ENCODE peak calls at places on chromosome 17, in six cellular contexts. Q, R, S, T, V and A are unnamed samples.

GRCh38 chr17:2023692-2024571 is 1.2 kb downstream of the RTN4RL1 start:
- DNase-seq in Q (peak), S (no peak), R (peak), V (no peak), T (no peak), A (no peak)

GRCh38 chr17:42387221-42387657 is 1.0 kb downstream of the STAT3 start:
- DNase-seq in T (no peak), S (no peak), V (peak), R (peak), Q (no peak), A (no peak)

GRCh38 chr17:48046296-48046695 is 1.9 kb upstream of the NFE2L1 start:
- DNase-seq in S (no peak), R (no peak), Q (no peak), V (no peak), T (no peak), A (no peak)

GRCh38 chr17:32584792-32585191 is 98.0 kb downstream of the CDK5R1 start:
- DNase-seq in Q (no peak), T (no peak), S (no peak), V (no peak), R (peak), A (no peak)

GRCh38 chr17:18986541-18987229 is 17.9 kb downstream of the FAM83G start:
- DNase-seq in T (no peak), R (no peak), S (no peak), V (no peak), Q (no peak), A (no peak)

GRCh38 chr17:17448076-17448475 is 28.7 kb upstream of the MED9 start:
- DNase-seq in R (no peak), T (no peak), Q (no peak), S (no peak), V (peak), A (no peak)

GRCh38 chr17:10216213-10216982 is 18.0 kb upstream of the GAS7 start:
- DNase-seq in R (no peak), V (no peak), T (no peak), Q (peak), S (no peak), A (no peak)

GRCh38 chr17:78665952-78666920 is 89.0 kb upstream of the DNAH17 start:
- DNase-seq in R (no peak), T (no peak), V (peak), Q (no peak), S (peak), A (no peak)

GRCh38 chr17:42365136-42365535 is 23.1 kb downstream of the STAT3 start:
- DNase-seq in S (no peak), Q (no peak), R (peak), V (peak), T (no peak), A (no peak)

GRCh38 chr17:76511562-76512365 is 10.5 kb upstream of the RHBDF2 start:
- DNase-seq in S (no peak), R (peak), T (no peak), V (no peak), Q (no peak), A (no peak)

GRCh38 chr17:78202666-78203065 is 11.4 kb upstream of the BIRC5 start:
- DNase-seq in Q (no peak), R (no peak), T (no peak), V (no peak), S (no peak), A (no peak)

GRCh38 chr17:5526821-5527598 is 40.6 kb downstream of the MIS12 start:
- DNase-seq in Q (peak), R (peak), S (peak), T (no peak), V (peak), A (peak)

GRCh38 chr17:50421308-50422031 is 4.5 kb upstream of the ACSF2 start:
- DNase-seq in V (no peak), Q (no peak), R (no peak), S (peak), T (no peak), A (peak)

GRCh38 chr17:2366747-2367494 is 29.6 kb downstream of the SGSM2 start:
- DNase-seq in R (no peak), T (no peak), Q (peak), S (no peak), V (no peak), A (no peak)

GRCh38 chr17:60305141-60305540 is 86.8 kb downstream of the USP32 start:
- DNase-seq in Q (no peak), T (no peak), R (no peak), S (peak), V (peak), A (no peak)

GRCh38 chr17:57552114-57552601 is 192.9 kb downstream of the CCDC182 start:
- DNase-seq in T (no peak), Q (peak), V (no peak), S (peak), R (no peak), A (no peak)

GRCh38 chr17:57293077-57293476 is 36.8 kb downstream of the MSI2 start:
- DNase-seq in Q (no peak), V (peak), T (no peak), S (no peak), R (no peak), A (no peak)

GRCh38 chr17:40095944-40096791 is 4.2 kb downstream of the NR1D1 start:
- DNase-seq in S (peak), R (peak), T (peak), V (peak), Q (no peak), A (no peak)

GRCh38 chr17:69406906-69407305 is 7.6 kb upstream of the MAP2K6 start:
- DNase-seq in S (no peak), R (no peak), V (no peak), T (no peak), Q (no peak), A (no peak)

GRCh38 chr17:2022647-2023046 is 2.5 kb downstream of the RTN4RL1 start:
- DNase-seq in V (no peak), T (no peak), R (no peak), Q (peak), S (no peak), A (no peak)

GRCh38 chr17:65163990-65164495 is 26.9 kb downstream of the RGS9 start:
- DNase-seq in S (peak), Q (no peak), V (peak), T (no peak), R (no peak), A (peak)

GRCh38 chr17:17417718-17418151 is 59.1 kb upstream of the MED9 start:
- DNase-seq in S (no peak), V (no peak), R (no peak), T (no peak), Q (no peak), A (no peak)

GRCh38 chr17:57073626-57074025 is 11.4 kb upstream of the AKAP1 start:
- DNase-seq in T (no peak), V (no peak), S (no peak), Q (no peak), R (no peak), A (no peak)

GRCh38 chr17:7240375-7240774 is 1.1 kb upstream of the PHF23 start:
- DNase-seq in R (no peak), V (no peak), Q (no peak), S (no peak), T (no peak), A (no peak)

GRCh38 chr17:69414408-69415274 is at the start of gene MAP2K6:
- DNase-seq in R (peak), Q (peak), T (peak), S (peak), V (peak), A (peak)

GRCh38 chr17:76004750-76005262 is 4.2 kb downstream of the CDK3 start:
- DNase-seq in Q (no peak), R (no peak), V (peak), T (no peak), S (no peak), A (no peak)

GRCh38 chr17:6637458-6637840 is 3.1 kb downstream of the KIAA0753 start:
- DNase-seq in R (no peak), V (no peak), S (no peak), Q (no peak), T (no peak), A (no peak)